ENCODE peak calls at places on chromosomes 2 and 18, in four cellular contexts. D, F, N and W are unnamed samples.

GRCh38 chr2:12076810-12077209 is 330.4 kb downstream of the LPIN1 start:
- DNase-seq in F (no peak), D (no peak), N (no peak), W (peak; percentile 16)

GRCh38 chr2:222270436-222270835 is 28.4 kb downstream of the PAX3 start:
- DNase-seq in F (no peak), D (no peak), N (no peak), W (no peak)

GRCh38 chr2:161273038-161273760 is 35.0 kb upstream of the PSMD14 start:
- DNase-seq in N (peak; percentile 83), F (peak; percentile 52), D (peak; percentile 62), W (peak; percentile 75)

GRCh38 chr2:45259144-45259543 is 249.9 kb upstream of the SIX2 start:
- DNase-seq in D (no peak), N (no peak), F (no peak), W (no peak)

GRCh38 chr2:20153131-20153851 is 71.6 kb downstream of the SDC1 start:
- DNase-seq in F (no peak), D (no peak), N (no peak), W (no peak)

GRCh38 chr18:67776929-67777328 is 260.4 kb upstream of the DSEL start:
- DNase-seq in D (no peak), N (peak; percentile 36), F (no peak), W (peak; percentile 31)

GRCh38 chr2:59892398-59892797 is 661.1 kb downstream of the BCL11A start:
- DNase-seq in D (no peak), N (no peak), F (no peak), W (no peak)

GRCh38 chr2:33426666-33427231 is 49.7 kb upstream of the RASGRP3 start:
- DNase-seq in F (no peak), N (peak; percentile 96), D (no peak), W (peak; percentile 95)

GRCh38 chr2:231362785-231363184 is 32.7 kb upstream of the B3GNT7 start:
- DNase-seq in D (no peak), N (no peak), F (no peak), W (no peak)

GRCh38 chr2:144607899-144608477 is 88.1 kb upstream of the ZEB2 start:
- DNase-seq in D (no peak), N (peak; percentile 58), F (no peak), W (peak; percentile 32)
- H3K4me3 ChIP-seq in D (no peak overlapping the region), N (no peak overlapping the region), F (no peak overlapping the region), W (no peak overlapping the region)

GRCh38 chr2:38959938-38960608 is 70.4 kb downstream of the ARHGEF33 start:
- DNase-seq in F (peak; percentile 48), N (peak; percentile 74), D (peak; percentile 56), W (peak; percentile 83)
- H3K4me3 ChIP-seq in F (no peak overlapping the region), N (peak overlapping the region; percentile 56), D (peak overlapping the region; percentile 73), W (peak overlapping the region; percentile 23)

DNA sequence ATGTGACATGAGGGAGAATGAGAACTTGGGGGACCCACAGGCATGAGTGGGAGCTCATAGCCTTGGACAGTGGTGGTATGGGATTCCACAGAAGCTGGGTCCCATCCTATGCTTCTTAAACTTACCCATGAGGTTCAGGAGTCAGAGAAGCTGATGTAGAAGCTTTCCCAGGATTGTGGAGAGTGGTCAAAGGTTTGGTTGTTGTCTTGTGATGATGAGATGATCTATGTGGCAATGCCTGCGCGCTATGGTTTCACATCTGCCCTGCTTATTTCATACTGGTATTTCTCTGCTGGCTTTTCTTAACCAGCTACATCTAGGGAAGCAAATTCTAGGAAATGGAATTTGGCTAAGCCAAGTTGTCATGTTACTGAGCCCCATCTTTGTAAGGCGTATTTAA is 168.6 kb downstream of the ZNF407 start:
- DNase-seq in N (no peak), D (no peak), F (no peak), W (no peak)
- H3K4me3 ChIP-seq in N (no peak overlapping the region), D (peak overlapping the region; percentile 45), F (no peak overlapping the region), W (no peak overlapping the region)

DNA sequence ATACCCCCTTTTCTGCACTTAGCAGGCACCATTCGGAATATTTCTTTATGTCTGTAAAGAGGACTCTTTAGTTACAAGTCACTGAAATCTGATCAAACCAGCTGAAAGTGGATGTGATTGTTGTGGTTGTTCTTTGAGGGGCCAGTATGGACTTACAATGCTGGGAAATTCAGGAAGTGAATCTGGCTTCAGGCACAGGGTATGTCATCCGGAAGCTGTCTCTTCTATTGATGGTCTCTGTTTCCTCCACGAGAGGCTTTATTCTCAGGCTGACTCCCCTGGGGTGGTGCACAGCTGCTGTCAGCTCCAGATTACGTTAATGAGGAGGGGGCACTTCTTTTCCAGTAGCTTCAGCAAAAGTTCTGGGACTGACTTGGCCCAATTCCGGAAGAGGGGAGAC is 400.6 kb downstream of the TSN start:
- DNase-seq in D (no peak), N (no peak), F (no peak), W (no peak)
- H3K4me3 ChIP-seq in D (no peak overlapping the region), N (no peak overlapping the region), F (no peak overlapping the region), W (no peak overlapping the region)

GRCh38 chr18:74436158-74436755 is 20.9 kb downstream of the DIPK1C start:
- DNase-seq in D (no peak), F (no peak), N (no peak), W (no peak)
- H3K4me3 ChIP-seq in D (no peak overlapping the region), F (no peak overlapping the region), N (no peak overlapping the region), W (no peak overlapping the region)